ENCODE peak calls at places on chromosomes 2 and 18, in ten cellular contexts. F is CD4-positive, alpha-beta T cell; Q is HL-60; J is spleen; W is stomach; C is GM06990; Z is hepatocyte; P is ovary; I is B cell; B is glutamatergic neuron. D is an unnamed sample.

GRCh38 chr2:38671303-38671702 is 5.4 kb downstream of the GALM start:
- DNase-seq in Q (no peak), W (no peak), J (no peak), F (no peak), B (no peak), Z (no peak), C (no peak), P (no peak), I (no peak), D (no peak)

GRCh38 chr2:157087373-157088005 is 170.0 kb upstream of the GALNT5 start:
- DNase-seq in F (no peak), C (no peak), J (no peak), P (no peak), W (no peak), B (no peak), Z (no peak), I (no peak), Q (no peak), D (peak)

GRCh38 chr2:176565641-176566323 is 296.5 kb downstream of the MTX2 start:
- DNase-seq in J (peak), F (no peak), C (no peak), P (no peak), B (no peak), Z (no peak), W (no peak), Q (no peak), I (no peak), D (no peak)

GRCh38 chr2:147051248-147051647 is 793.6 kb upstream of the ACVR2A start:
- DNase-seq in P (no peak), F (no peak), I (no peak), W (no peak), B (no peak), C (no peak), J (no peak), Q (no peak), Z (no peak), D (peak)

GRCh38 chr18:58592223-58593214 is 36.4 kb downstream of the ALPK2 start:
- DNase-seq in F (no peak), J (no peak), C (no peak), I (no peak), W (no peak), P (no peak), Z (no peak), Q (no peak), B (no peak), D (no peak)

GRCh38 chr2:108933691-108934117 is 55.3 kb downstream of the EDAR start:
- DNase-seq in B (no peak), I (no peak), F (no peak), Z (no peak), W (no peak), J (no peak), P (no peak), C (no peak), Q (no peak), D (no peak)

GRCh38 chr2:173196638-173197037 is 121.0 kb downstream of the MAP3K20 start:
- DNase-seq in I (no peak), B (no peak), Q (no peak), F (no peak), J (no peak), Z (no peak), C (no peak), P (no peak), W (no peak), D (no peak)

GRCh38 chr18:70413455-70413854 is 124.6 kb downstream of the SOCS6 start:
- DNase-seq in W (no peak), Q (no peak), J (no peak), B (no peak), F (no peak), Z (no peak), I (no peak), P (no peak), C (no peak), D (no peak)

GRCh38 chr2:135742307-135742838 is 718 bp downstream of the UBXN4 start:
- DNase-seq in I (peak), Q (peak), F (peak), C (peak), W (peak), P (no peak), Z (peak), B (peak), J (no peak), D (peak)

GRCh38 chr2:112833532-112833931 is 3.0 kb downstream of the IL1B start:
- DNase-seq in Z (no peak), B (no peak), C (no peak), I (no peak), J (no peak), W (no peak), P (no peak), Q (no peak), F (no peak), D (no peak)

GRCh38 chr2:33419548-33420255 is 56.7 kb upstream of the RASGRP3 start:
- DNase-seq in I (no peak), C (no peak), P (no peak), Z (no peak), F (no peak), J (no peak), Q (no peak), W (no peak), B (no peak), D (no peak)

GRCh38 chr2:105114551-105114950 is 76.7 kb downstream of the MRPS9 start:
- DNase-seq in Z (peak), P (no peak), F (no peak), W (no peak), I (no peak), B (no peak), J (no peak), Q (no peak), C (peak), D (peak)

GRCh38 chr2:189858301-189858700 is 74.1 kb downstream of the PMS1 start:
- DNase-seq in F (no peak), Z (no peak), W (no peak), I (no peak), J (no peak), P (no peak), C (no peak), Q (no peak), B (no peak), D (no peak)

GRCh38 chr2:44785433-44785832 is 156.1 kb upstream of the SIX3 start:
- DNase-seq in J (no peak), I (no peak), P (no peak), B (no peak), C (no peak), Q (no peak), Z (no peak), W (no peak), F (no peak), D (no peak)

GRCh38 chr2:228318218-228318617 is 136.7 kb upstream of the SPHKAP start:
- DNase-seq in P (no peak), B (peak), F (no peak), Q (no peak), J (no peak), C (no peak), Z (peak), W (no peak), I (no peak), D (peak)

GRCh38 chr18:41265047-41265446 is 690.0 kb upstream of the PIK3C3 start:
- DNase-seq in B (no peak), Q (no peak), P (no peak), F (no peak), J (no peak), I (no peak), Z (no peak), C (no peak), W (no peak), D (peak)

GRCh38 chr18:21638822-21639221 is 26.7 kb downstream of the SNRPD1 start:
- DNase-seq in J (no peak), C (no peak), I (no peak), P (no peak), Z (no peak), Q (no peak), B (no peak), F (no peak), W (no peak), D (no peak)
- TF ChIP-seq CTCF in J (no peak), C (no peak), I (no peak), P (no peak), Z (no peak), Q (no peak), B (no peak), F (no peak), W (no peak), D (no peak)

GRCh38 chr18:21129586-21130216 is 18.1 kb upstream of the ROCK1 start:
- DNase-seq in P (no peak), J (no peak), B (no peak), Z (no peak), W (no peak), F (no peak), Q (no peak), C (no peak), I (no peak), D (peak)

GRCh38 chr18:21132398-21132918 is 20.8 kb upstream of the ROCK1 start:
- DNase-seq in C (no peak), B (no peak), I (no peak), J (no peak), F (no peak), Q (no peak), Z (no peak), P (no peak), W (no peak), D (no peak)

GRCh38 chr18:21131698-21132230 is 20.2 kb upstream of the ROCK1 start:
- DNase-seq in I (no peak), Q (no peak), Z (no peak), P (no peak), B (no peak), J (no peak), W (no peak), C (no peak), F (no peak), D (no peak)

DNA sequence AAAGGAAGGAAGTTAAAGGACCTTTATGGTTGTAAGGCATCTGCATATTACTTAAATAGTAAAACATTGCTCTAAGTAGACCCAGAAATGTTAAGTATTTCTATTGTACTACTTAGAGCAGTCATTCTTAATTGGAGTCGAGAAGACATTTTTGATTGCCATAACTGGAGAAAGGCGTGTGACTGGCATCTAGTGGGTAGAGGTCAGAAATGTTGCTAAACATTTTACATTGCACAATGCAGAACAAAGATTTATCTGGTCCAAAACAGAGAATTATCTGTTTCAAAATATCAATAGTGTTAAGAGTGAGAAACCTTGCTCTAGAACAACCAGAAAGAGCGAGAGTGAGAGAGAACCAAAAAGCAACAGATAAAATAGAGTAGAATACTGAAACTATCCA is 23.3 kb upstream of the ROCK1 start:
- DNase-seq in B (no peak), Z (no peak), Q (no peak), I (peak), F (peak), W (no peak), C (no peak), J (no peak), P (no peak), D (peak)
- TF ChIP-seq CTCF in B (no peak), Z (peak), Q (no peak), I (peak), F (peak), W (peak), C (peak), J (no peak), P (no peak), D (no peak)

GRCh38 chr2:23563673-23564617 is 179.0 kb downstream of the KLHL29 start:
- DNase-seq in J (no peak), W (no peak), Q (no peak), I (no peak), Z (no peak), C (no peak), B (no peak), F (no peak), P (peak), D (peak)
- TF ChIP-seq CTCF in J (no peak), W (no peak), Q (no peak), I (no peak), Z (no peak), C (no peak), B (no peak), F (no peak), P (no peak), D (no peak)

GRCh38 chr18:23668731-23669130 is 6.0 kb upstream of the ANKRD29 start:
- DNase-seq in B (no peak), C (no peak), I (no peak), F (no peak), J (no peak), W (peak), Z (no peak), Q (no peak), P (no peak), D (no peak)

GRCh38 chr18:23664674-23665073 is 2.0 kb upstream of the ANKRD29 start:
- DNase-seq in P (no peak), W (no peak), I (no peak), J (no peak), Q (no peak), B (no peak), C (no peak), F (no peak), Z (no peak), D (no peak)

GRCh38 chr18:23669202-23669766 is 6.6 kb upstream of the ANKRD29 start:
- DNase-seq in B (no peak), I (no peak), C (no peak), W (no peak), Q (no peak), Z (no peak), J (no peak), P (no peak), F (no peak), D (no peak)

GRCh38 chr18:23669804-23670203 is 7.1 kb upstream of the ANKRD29 start:
- DNase-seq in I (no peak), W (no peak), F (no peak), Q (no peak), J (no peak), P (no peak), Z (no peak), B (no peak), C (no peak), D (no peak)

DNA sequence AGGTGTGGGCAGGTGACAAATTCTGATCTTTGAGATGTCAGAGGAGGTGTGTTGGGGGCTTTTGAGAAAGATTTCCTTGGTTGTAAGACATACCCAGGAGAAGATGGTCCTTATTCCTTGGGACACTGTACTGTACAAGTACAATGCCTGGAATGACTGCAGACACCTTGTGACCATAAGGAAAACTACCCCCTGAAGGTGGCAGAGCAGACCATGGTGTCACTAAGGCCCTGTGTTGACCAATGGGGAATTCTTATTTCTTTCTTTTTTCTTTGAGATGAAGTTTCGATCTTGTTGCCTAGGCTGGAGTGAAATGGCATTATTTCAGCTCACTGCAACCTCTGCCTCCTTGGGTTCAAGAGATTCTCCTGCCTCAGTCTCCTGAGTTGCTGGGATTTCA is 4.4 kb upstream of the ANKRD29 start:
- DNase-seq in W (no peak), B (no peak), J (no peak), P (no peak), Z (no peak), Q (no peak), F (no peak), C (no peak), I (no peak), D (no peak)
- TF ChIP-seq CTCF in W (no peak), B (no peak), J (no peak), P (no peak), Z (no peak), Q (no peak), F (no peak), C (no peak), I (no peak), D (no peak)

DNA sequence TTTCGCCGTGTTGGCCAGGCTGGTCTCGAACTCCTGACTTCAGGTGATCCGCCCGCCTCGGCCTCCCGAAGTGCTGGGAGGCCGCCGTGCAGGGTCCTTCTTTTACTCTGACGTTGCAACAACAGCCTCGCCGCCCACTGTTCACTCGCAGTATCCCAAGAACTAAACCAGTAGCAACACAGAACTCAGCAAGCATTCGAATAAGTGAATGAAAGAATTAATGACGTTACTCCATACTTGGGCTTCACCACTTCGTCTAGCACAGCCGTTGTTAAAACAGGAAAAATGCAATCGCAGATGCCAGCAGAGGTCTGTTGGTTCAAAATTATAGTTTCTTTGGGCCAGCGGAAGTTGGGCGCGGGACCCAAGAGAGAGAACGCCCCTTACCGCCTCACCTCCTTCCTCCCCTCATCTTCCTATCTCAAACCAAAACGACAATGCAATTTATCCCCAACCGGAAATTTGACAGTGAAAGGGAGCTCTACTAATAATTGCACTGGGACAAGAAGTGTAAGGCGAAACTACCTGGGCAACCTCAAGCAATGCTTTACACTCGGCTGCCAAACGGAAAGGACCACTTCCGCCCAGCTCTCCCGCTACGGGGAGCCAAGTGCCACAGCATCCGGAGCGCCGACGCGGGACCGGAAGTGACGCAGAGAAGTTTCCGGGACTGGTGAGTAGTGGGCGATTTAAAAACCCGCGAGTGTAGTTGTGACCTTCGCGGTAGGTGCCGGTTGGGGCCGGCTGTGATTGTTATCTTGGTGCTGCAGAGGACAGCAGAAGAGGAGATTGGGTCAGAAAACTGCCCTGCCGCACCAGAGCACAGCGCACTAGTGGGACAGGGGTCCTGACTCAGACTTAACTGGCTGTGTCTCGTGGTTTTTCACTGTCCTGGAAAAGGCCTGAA is at the start of the genes NIF3L1 and PPIL3:
- DNase-seq in I (peak), P (peak), J (peak), W (peak), C (peak), F (peak), Q (peak), Z (peak), B (peak), D (peak)
- TF ChIP-seq CTCF in I (no peak), P (no peak), J (no peak), W (no peak), C (no peak), F (no peak), Q (no peak), Z (no peak), B (no peak), D (no peak)

GRCh38 chr2:25720575-25720974 is 47.2 kb upstream of the DTNB start:
- DNase-seq in J (no peak), B (no peak), P (no peak), W (no peak), F (no peak), Q (no peak), Z (no peak), C (no peak), I (no peak), D (no peak)
- TF ChIP-seq CTCF in J (no peak), B (no peak), P (no peak), W (no peak), F (no peak), Q (no peak), Z (no peak), C (no peak), I (no peak), D (no peak)

GRCh38 chr18:24014986-24015896 is 687 bp downstream of the TTC39C start:
- DNase-seq in C (peak), W (peak), B (peak), J (peak), P (peak), Z (peak), I (no peak), F (no peak), Q (no peak), D (peak)
- TF ChIP-seq CTCF in C (no peak), W (no peak), B (no peak), J (no peak), P (no peak), Z (no peak), I (no peak), F (no peak), Q (no peak), D (no peak)

GRCh38 chr18:26839609-26840008 is 25.9 kb downstream of the AQP4 start:
- DNase-seq in I (no peak), Q (no peak), C (no peak), B (no peak), P (no peak), F (no peak), Z (no peak), J (no peak), W (no peak), D (no peak)

GRCh38 chr18:26843760-26844159 is 21.7 kb downstream of the AQP4 start:
- DNase-seq in Z (no peak), P (no peak), B (no peak), F (no peak), C (no peak), Q (no peak), J (no peak), I (no peak), W (no peak), D (no peak)

DNA sequence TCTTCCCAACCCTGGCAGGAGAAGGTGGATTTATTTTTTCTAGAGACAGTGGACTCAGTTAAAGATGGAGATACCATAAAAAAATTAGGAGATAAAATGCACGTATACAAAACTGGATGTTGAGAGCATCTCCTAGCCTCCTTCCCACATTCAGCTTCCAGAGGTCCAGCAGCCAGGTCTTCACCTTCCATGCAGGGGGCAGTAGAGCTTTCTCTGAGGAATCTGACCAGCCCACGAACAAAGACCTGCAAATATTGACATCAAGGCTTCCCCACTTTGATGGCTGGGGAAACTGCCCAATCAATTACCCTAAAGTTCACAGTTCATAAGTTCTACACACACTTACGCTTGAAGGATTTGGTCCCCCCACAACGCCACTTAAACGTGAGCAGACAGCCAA is 24.5 kb downstream of the AQP4 start:
- DNase-seq in Z (no peak), Q (no peak), J (no peak), W (no peak), B (no peak), C (no peak), F (no peak), P (no peak), I (no peak), D (no peak)
- TF ChIP-seq CTCF in Z (no peak), Q (no peak), J (no peak), W (no peak), B (no peak), C (no peak), F (no peak), P (no peak), I (no peak), D (no peak)

GRCh38 chr2:186559370-186559769 is 30.5 kb upstream of the ITGAV start:
- DNase-seq in P (no peak), Q (no peak), C (no peak), J (no peak), W (no peak), B (no peak), I (no peak), F (no peak), Z (no peak), D (no peak)

GRCh38 chr2:186551323-186552050 is 38.4 kb upstream of the ITGAV start:
- DNase-seq in Z (no peak), I (no peak), C (no peak), P (no peak), Q (no peak), W (no peak), F (no peak), J (no peak), B (no peak), D (no peak)

GRCh38 chr2:186554450-186554849 is 35.4 kb upstream of the ITGAV start:
- DNase-seq in F (no peak), I (no peak), Q (no peak), P (no peak), B (no peak), J (no peak), Z (no peak), C (no peak), W (no peak), D (no peak)

GRCh38 chr2:186558512-186559276 is 31.2 kb upstream of the ITGAV start:
- DNase-seq in J (no peak), I (no peak), B (no peak), C (no peak), P (no peak), W (no peak), F (no peak), Q (no peak), Z (no peak), D (no peak)

GRCh38 chr2:186554850-186555785 is 34.7 kb upstream of the ITGAV start:
- DNase-seq in Z (no peak), Q (no peak), C (no peak), W (no peak), I (no peak), F (no peak), J (no peak), P (no peak), B (no peak), D (no peak)
- TF ChIP-seq CTCF in Z (no peak), Q (no peak), C (no peak), W (no peak), I (no peak), F (no peak), J (no peak), P (no peak), B (no peak), D (no peak)

GRCh38 chr2:235842941-235843340 is 325.2 kb downstream of the GBX2 start:
- DNase-seq in Q (no peak), P (no peak), B (no peak), Z (no peak), J (no peak), C (no peak), W (no peak), F (no peak), I (no peak), D (no peak)
- TF ChIP-seq CTCF in Q (no peak), P (no peak), B (no peak), Z (no peak), J (no peak), C (no peak), W (no peak), F (no peak), I (no peak), D (no peak)

D was measured in foreskin fibroblast.